ENCODE peak calls at places on chromosomes 4 and X, in nine cellular contexts. D, A, Z, K, R, O, S, W and L are unnamed samples.

GRCh38 chr4:121375262-121375661 is 5.6 kb downstream of the QRFPR start:
- DNase-seq in D (no peak), A (no peak), Z (no peak), K (peak), R (no peak), O (no peak), S (no peak), W (peak), L (peak)

GRCh38 chr4:103046416-103047290 is 27.1 kb upstream of the SLC9B1 start:
- DNase-seq in D (no peak), A (peak), Z (peak), K (peak), R (no peak), O (peak), S (peak), W (peak), L (peak)

GRCh38 chr4:61446957-61447356 is 246.8 kb downstream of the ADGRL3 start:
- DNase-seq in D (no peak), A (no peak), Z (no peak), K (no peak), R (no peak), O (no peak), S (no peak), W (no peak), L (no peak)

GRCh38 chrX:21168401-21169160 is 205.6 kb upstream of the CNKSR2 start:
- DNase-seq in D (no peak), A (no peak), Z (no peak), K (no peak), R (no peak), O (no peak), S (no peak), W (no peak), L (no peak)

GRCh38 chr4:145619639-145619996 is 433 bp downstream of the MMAA start:
- DNase-seq in D (peak), A (no peak), Z (no peak), K (peak), R (no peak), O (peak), S (peak), W (peak), L (peak)

GRCh38 chr4:135724426-135724825 is 1522.8 kb upstream of the PABPC4L start:
- DNase-seq in D (no peak), A (no peak), Z (no peak), K (no peak), R (no peak), O (no peak), S (no peak), W (no peak), L (no peak)

GRCh38 chr4:120517966-120518365 is 404.6 kb downstream of the PRDM5 start:
- DNase-seq in D (peak), A (no peak), Z (peak), K (peak), R (peak), O (no peak), S (no peak), W (peak), L (peak)

GRCh38 chr4:52841707-52842456 is 20.2 kb upstream of the RASL11B start:
- DNase-seq in D (no peak), A (no peak), Z (no peak), K (peak), R (no peak), O (no peak), S (no peak), W (peak), L (no peak)

GRCh38 chr4:8403173-8403753 is 37.3 kb downstream of the ACOX3 start:
- DNase-seq in D (peak), A (peak), Z (peak), K (peak), R (no peak), O (no peak), S (peak), W (peak), L (peak)

GRCh38 chr4:98706200-98706813 is 47.9 kb upstream of the TSPAN5 start:
- DNase-seq in D (no peak), A (no peak), Z (no peak), K (no peak), R (no peak), O (peak), S (no peak), W (no peak), L (no peak)

GRCh38 chrX:41553688-41554087 is 106.5 kb downstream of the NYX start:
- DNase-seq in D (no peak), A (no peak), Z (no peak), K (no peak), R (no peak), O (no peak), S (no peak), W (peak), L (no peak)

GRCh38 chrX:124405868-124406267 is 59.5 kb downstream of the SH2D1A start:
- DNase-seq in D (no peak), A (no peak), Z (no peak), K (no peak), R (no peak), O (no peak), S (no peak), W (no peak), L (no peak)

GRCh38 chr4:39873823-39874222 is 103.9 kb downstream of the PDS5A start:
- DNase-seq in D (no peak), A (no peak), Z (no peak), K (peak), R (no peak), O (no peak), S (no peak), W (peak), L (no peak)

GRCh38 chrX:117038918-117039440 is 576.2 kb upstream of the CT83 start:
- DNase-seq in D (no peak), A (no peak), Z (no peak), K (no peak), R (no peak), O (no peak), S (no peak), W (no peak), L (no peak)

GRCh38 chr4:59855630-59856352 is 1344.3 kb upstream of the ADGRL3 start:
- DNase-seq in D (no peak), A (no peak), Z (peak), K (no peak), R (no peak), O (no peak), S (no peak), W (no peak), L (no peak)

GRCh38 chr4:57098945-57099344 is 11.2 kb downstream of the IGFBP7 start:
- DNase-seq in D (no peak), A (no peak), Z (no peak), K (peak), R (peak), O (no peak), S (no peak), W (peak), L (no peak)

GRCh38 chr4:147019061-147019460 is 73.4 kb upstream of the TTC29 start:
- DNase-seq in D (peak), A (no peak), Z (peak), K (peak), R (no peak), O (no peak), S (peak), W (peak), L (peak)

GRCh38 chrX:31590581-31591113 is 518.8 kb upstream of the FTHL17 start:
- DNase-seq in D (no peak), A (no peak), Z (no peak), K (peak), R (no peak), O (no peak), S (no peak), W (peak), L (no peak)

GRCh38 chrX:112058766-112059165 is 23.8 kb downstream of the TRPC5 start:
- DNase-seq in D (no peak), A (no peak), Z (no peak), K (no peak), R (no peak), O (no peak), S (no peak), W (no peak), L (no peak)